ENCODE peak calls at places on chromosome 13, in eight cellular contexts. One of them, this sample, is unnamed.

GRCh38 chr13:93881418-93881817 is 598.1 kb downstream of the DCT start:
- DNase-seq in IMR-90: peak
- DNase-seq in effector CD4-positive, alpha-beta T cell: no peak
- DNase-seq in iPS-NIHi11: no peak
- DNase-seq in uterus: no peak
- DNase-seq in GM19239: no peak
- DNase-seq in CD8-positive, alpha-beta T cell: no peak
- DNase-seq in germinal center: no peak
- DNase-seq in this sample: no peak

GRCh38 chr13:69737129-69737935 is 370.3 kb upstream of the ATXN8OS start:
- DNase-seq in effector CD4-positive, alpha-beta T cell: no peak
- DNase-seq in germinal center: no peak
- DNase-seq in CD8-positive, alpha-beta T cell: no peak
- DNase-seq in IMR-90: no peak
- DNase-seq in GM19239: no peak
- DNase-seq in iPS-NIHi11: no peak
- DNase-seq in uterus: no peak
- DNase-seq in this sample: no peak

GRCh38 chr13:67230774-67231480 is 791 bp upstream of the PCDH9 start:
- DNase-seq in iPS-NIHi11: peak
- DNase-seq in GM19239: peak
- DNase-seq in uterus: peak
- DNase-seq in IMR-90: peak
- DNase-seq in CD8-positive, alpha-beta T cell: no peak
- DNase-seq in effector CD4-positive, alpha-beta T cell: no peak
- DNase-seq in germinal center: peak
- DNase-seq in this sample: peak

GRCh38 chr13:42524487-42525034 is 49.4 kb upstream of the TNFSF11 start:
- DNase-seq in CD8-positive, alpha-beta T cell: no peak
- DNase-seq in GM19239: no peak
- DNase-seq in germinal center: peak
- DNase-seq in uterus: no peak
- DNase-seq in IMR-90: no peak
- DNase-seq in iPS-NIHi11: no peak
- DNase-seq in effector CD4-positive, alpha-beta T cell: no peak
- DNase-seq in this sample: no peak

GRCh38 chr13:111622051-111622531 is 301.6 kb downstream of the TEX29 start:
- DNase-seq in IMR-90: no peak
- DNase-seq in uterus: no peak
- DNase-seq in CD8-positive, alpha-beta T cell: no peak
- DNase-seq in effector CD4-positive, alpha-beta T cell: no peak
- DNase-seq in iPS-NIHi11: no peak
- DNase-seq in germinal center: no peak
- DNase-seq in GM19239: no peak
- DNase-seq in this sample: no peak

GRCh38 chr13:59424661-59425060 is 739.1 kb downstream of the DIAPH3 start:
- DNase-seq in GM19239: no peak
- DNase-seq in iPS-NIHi11: no peak
- DNase-seq in effector CD4-positive, alpha-beta T cell: no peak
- DNase-seq in germinal center: no peak
- DNase-seq in CD8-positive, alpha-beta T cell: no peak
- DNase-seq in IMR-90: peak
- DNase-seq in uterus: no peak
- DNase-seq in this sample: no peak

GRCh38 chr13:40120288-40120687 is 464.8 kb downstream of the COG6 start:
- DNase-seq in uterus: no peak
- DNase-seq in iPS-NIHi11: no peak
- DNase-seq in GM19239: no peak
- DNase-seq in IMR-90: no peak
- DNase-seq in CD8-positive, alpha-beta T cell: no peak
- DNase-seq in germinal center: no peak
- DNase-seq in effector CD4-positive, alpha-beta T cell: no peak
- DNase-seq in this sample: no peak

GRCh38 chr13:51785592-51786424 is 18.2 kb downstream of the DHRS12 start:
- DNase-seq in GM19239: no peak
- DNase-seq in CD8-positive, alpha-beta T cell: no peak
- DNase-seq in uterus: peak
- DNase-seq in iPS-NIHi11: no peak
- DNase-seq in germinal center: no peak
- DNase-seq in IMR-90: peak
- DNase-seq in effector CD4-positive, alpha-beta T cell: no peak
- DNase-seq in this sample: no peak

GRCh38 chr13:73832203-73832602 is 302.0 kb downstream of the KLF12 start:
- DNase-seq in GM19239: no peak
- DNase-seq in uterus: no peak
- DNase-seq in germinal center: no peak
- DNase-seq in iPS-NIHi11: no peak
- DNase-seq in IMR-90: no peak
- DNase-seq in CD8-positive, alpha-beta T cell: no peak
- DNase-seq in effector CD4-positive, alpha-beta T cell: no peak
- DNase-seq in this sample: no peak

GRCh38 chr13:25190256-25190655 is 18.2 kb upstream of the AMER2 start:
- DNase-seq in CD8-positive, alpha-beta T cell: no peak
- DNase-seq in germinal center: no peak
- DNase-seq in GM19239: no peak
- DNase-seq in IMR-90: no peak
- DNase-seq in effector CD4-positive, alpha-beta T cell: no peak
- DNase-seq in uterus: no peak
- DNase-seq in iPS-NIHi11: no peak
- DNase-seq in this sample: no peak

GRCh38 chr13:28606466-28606865 is 52.5 kb upstream of the POMP start:
- DNase-seq in IMR-90: peak
- DNase-seq in iPS-NIHi11: no peak
- DNase-seq in CD8-positive, alpha-beta T cell: no peak
- DNase-seq in effector CD4-positive, alpha-beta T cell: no peak
- DNase-seq in uterus: no peak
- DNase-seq in germinal center: no peak
- DNase-seq in GM19239: no peak
- DNase-seq in this sample: no peak

GRCh38 chr13:81686877-81687276 is 1346.0 kb upstream of the SPRY2 start:
- DNase-seq in CD8-positive, alpha-beta T cell: no peak
- DNase-seq in uterus: no peak
- DNase-seq in germinal center: no peak
- DNase-seq in IMR-90: no peak
- DNase-seq in effector CD4-positive, alpha-beta T cell: no peak
- DNase-seq in GM19239: no peak
- DNase-seq in iPS-NIHi11: no peak
- DNase-seq in this sample: no peak

GRCh38 chr13:97367427-97367826 is 66.5 kb upstream of the RAP2A start:
- DNase-seq in IMR-90: peak
- DNase-seq in CD8-positive, alpha-beta T cell: no peak
- DNase-seq in germinal center: no peak
- DNase-seq in uterus: peak
- DNase-seq in iPS-NIHi11: peak
- DNase-seq in GM19239: no peak
- DNase-seq in effector CD4-positive, alpha-beta T cell: no peak
- DNase-seq in this sample: no peak

GRCh38 chr13:26679411-26679810 is 81.2 kb downstream of the GPR12 start:
- DNase-seq in iPS-NIHi11: no peak
- DNase-seq in IMR-90: peak
- DNase-seq in effector CD4-positive, alpha-beta T cell: no peak
- DNase-seq in uterus: no peak
- DNase-seq in CD8-positive, alpha-beta T cell: no peak
- DNase-seq in germinal center: no peak
- DNase-seq in GM19239: no peak
- DNase-seq in this sample: no peak

GRCh38 chr13:48580886-48581285 is 48.0 kb upstream of the RCBTB2 start:
- DNase-seq in iPS-NIHi11: no peak
- DNase-seq in GM19239: no peak
- DNase-seq in effector CD4-positive, alpha-beta T cell: no peak
- DNase-seq in IMR-90: no peak
- DNase-seq in germinal center: no peak
- DNase-seq in uterus: no peak
- DNase-seq in CD8-positive, alpha-beta T cell: no peak
- DNase-seq in this sample: no peak

GRCh38 chr13:65724261-65724660 is 1505.9 kb downstream of the PCDH9 start:
- DNase-seq in CD8-positive, alpha-beta T cell: no peak
- DNase-seq in uterus: no peak
- DNase-seq in GM19239: no peak
- DNase-seq in iPS-NIHi11: no peak
- DNase-seq in IMR-90: peak
- DNase-seq in germinal center: no peak
- DNase-seq in effector CD4-positive, alpha-beta T cell: no peak
- DNase-seq in this sample: no peak

GRCh38 chr13:83153833-83154232 is 728.4 kb downstream of the SLITRK1 start:
- DNase-seq in GM19239: no peak
- DNase-seq in germinal center: no peak
- DNase-seq in CD8-positive, alpha-beta T cell: no peak
- DNase-seq in iPS-NIHi11: no peak
- DNase-seq in uterus: no peak
- DNase-seq in IMR-90: no peak
- DNase-seq in effector CD4-positive, alpha-beta T cell: no peak
- DNase-seq in this sample: no peak

GRCh38 chr13:112605531-112605990 is 17.6 kb upstream of the TUBGCP3 start:
- DNase-seq in germinal center: no peak
- DNase-seq in GM19239: no peak
- DNase-seq in uterus: no peak
- DNase-seq in effector CD4-positive, alpha-beta T cell: no peak
- DNase-seq in iPS-NIHi11: no peak
- DNase-seq in CD8-positive, alpha-beta T cell: no peak
- DNase-seq in IMR-90: no peak
- DNase-seq in this sample: no peak

This sample was measured in NT2/D1.